ENCODE peak calls at places on chromosomes 2 and 18, in six cellular contexts. I, T, O, K, C and Z are unnamed samples. For H3K27me3 and H3F3A, the result is how much of the 10 kb centered on the place peaks cover.

GRCh38 chr2:239193426-239193825 is 207.4 kb downstream of the HDAC4 start:
- DNase-seq in I (no peak), T (no peak), O (no peak), K (no peak), C (no peak), Z (no peak)

GRCh38 chr2:240642061-240642805 is 17.0 kb downstream of the GPR35 start:
- DNase-seq in I (no peak), T (no peak), O (peak), K (no peak), C (no peak), Z (no peak)

GRCh38 chr2:237877576-237878307 is 18.3 kb downstream of the RAMP1 start:
- DNase-seq in I (no peak), T (no peak), O (no peak), K (no peak), C (no peak), Z (no peak)

GRCh38 chr2:71879509-71880184 is 268.0 kb downstream of the CYP26B1 start:
- DNase-seq in I (no peak), T (no peak), O (no peak), K (peak), C (no peak), Z (no peak)

GRCh38 chr2:237466266-237466665 is 20.8 kb upstream of the MLPH start:
- DNase-seq in I (no peak), T (no peak), O (peak), K (no peak), C (no peak), Z (no peak)

GRCh38 chr2:46874236-46874929 is 41.2 kb downstream of the MCFD2 start:
- DNase-seq in I (no peak), T (no peak), O (no peak), K (peak), C (no peak), Z (no peak)

GRCh38 chr2:212266310-212266709 is 272.3 kb downstream of the ERBB4 start:
- DNase-seq in I (no peak), T (peak), O (no peak), K (no peak), C (peak), Z (peak)

GRCh38 chr2:41709702-41710599 is 337.9 kb upstream of the PKDCC start:
- DNase-seq in I (peak), T (no peak), O (no peak), K (no peak), C (no peak), Z (no peak)

GRCh38 chr2:181540421-181540820 is 83.2 kb downstream of the ITGA4 start:
- DNase-seq in I (no peak), T (no peak), O (no peak), K (no peak), C (no peak), Z (peak)

GRCh38 chr2:121095257-121096080 is 189.5 kb downstream of the TFCP2L1 start:
- DNase-seq in I (peak), T (peak), O (peak), K (peak), C (peak), Z (peak)

GRCh38 chr2:173210270-173211196 is 134.9 kb downstream of the MAP3K20 start:
- DNase-seq in I (peak), T (peak), O (peak), K (peak), C (peak), Z (peak)

GRCh38 chr2:113002677-113003076 is 2.6 kb upstream of the IL36A start:
- DNase-seq in I (no peak), T (no peak), O (no peak), K (no peak), C (no peak), Z (no peak)

GRCh38 chr18:11883153-11883552 is 25.0 kb downstream of the MPPE1 start:
- DNase-seq in I (peak), T (no peak), O (no peak), K (no peak), C (no peak), Z (no peak)

GRCh38 chr2:124131271-124131670 is 106.2 kb downstream of the CNTNAP5 start:
- DNase-seq in I (no peak), T (no peak), O (no peak), K (no peak), C (no peak), Z (no peak)

GRCh38 chr2:25453199-25453903 is 111.6 kb upstream of the DNMT3A start:
- DNase-seq in I (no peak), T (no peak), O (no peak), K (peak), C (peak), Z (no peak)

GRCh38 chr2:128196026-128196822 is 105.2 kb downstream of the UGGT1 start:
- DNase-seq in I (no peak), T (peak), O (no peak), K (no peak), C (no peak), Z (no peak)

GRCh38 chr2:231554748-231555545 is 24.7 kb upstream of the NMUR1 start:
- DNase-seq in I (no peak), T (no peak), O (no peak), K (peak), C (no peak), Z (no peak)

DNA sequence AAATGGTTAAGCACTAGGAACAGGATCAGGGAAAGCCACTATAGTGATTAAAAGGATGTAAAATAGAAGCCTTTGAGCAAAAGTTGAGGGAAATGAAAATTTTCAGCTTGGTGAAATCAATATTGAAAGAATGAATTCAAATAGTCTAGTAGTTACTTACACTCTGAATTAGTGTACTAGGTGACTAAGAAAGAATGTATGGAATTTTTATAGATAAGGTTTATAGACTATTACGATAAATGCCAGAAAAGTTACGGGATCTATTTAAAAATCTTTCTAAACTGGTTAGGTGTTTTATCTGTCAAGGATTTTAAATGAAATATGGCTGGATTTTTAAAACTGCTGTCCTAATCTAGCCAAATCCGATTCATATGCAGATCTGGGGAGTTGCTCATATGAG is 208.6 kb downstream of the MYO3B start:
- DNase-seq in I (peak), T (no peak), O (no peak), K (no peak), C (no peak), Z (no peak)
- H3K27me3 ChIP-seq in I (under half), T (under half), O (under half), K (under half), C (under half), Z (under half)

GRCh38 chr2:43460611-43461396 is 135.0 kb downstream of the THADA start:
- DNase-seq in I (no peak), T (no peak), O (no peak), K (peak), C (no peak), Z (no peak)

GRCh38 chr2:43461461-43462073 is 134.3 kb downstream of the THADA start:
- DNase-seq in I (peak), T (no peak), O (no peak), K (no peak), C (peak), Z (no peak)

GRCh38 chr2:43460141-43460540 is 135.7 kb downstream of the THADA start:
- DNase-seq in I (no peak), T (no peak), O (no peak), K (no peak), C (no peak), Z (no peak)

GRCh38 chr2:43458002-43458628 is 137.7 kb downstream of the THADA start:
- DNase-seq in I (peak), T (no peak), O (no peak), K (peak), C (no peak), Z (no peak)

DNA sequence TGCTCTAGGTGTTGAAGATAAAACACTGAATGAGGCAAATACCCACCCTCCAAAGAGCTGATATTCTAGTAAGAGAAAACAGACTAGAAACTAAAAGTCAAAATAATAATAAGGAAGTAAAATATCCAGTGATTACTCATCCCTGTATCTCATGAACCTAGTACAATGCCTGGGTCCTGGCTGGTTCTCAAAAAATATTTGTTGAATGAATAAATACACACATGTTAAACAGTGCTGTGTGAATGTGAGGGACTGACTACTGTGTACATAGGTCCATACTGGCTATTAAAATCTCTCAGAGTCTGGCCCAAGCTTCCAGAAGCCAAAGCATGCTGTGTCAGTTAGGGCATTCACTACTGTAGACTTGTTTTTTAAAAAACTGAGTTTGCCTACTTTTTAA is 136.4 kb downstream of the THADA start:
- DNase-seq in I (peak), T (no peak), O (no peak), K (peak), C (no peak), Z (no peak)
- H3F3A ChIP-seq in I (under half), T (under half), O (under half), K (half or more), C (under half), Z (under half)

GRCh38 chr18:59272221-59272888 is 899 bp downstream of the RAX start:
- DNase-seq in I (no peak), T (peak), O (peak), K (peak), C (peak), Z (peak)

GRCh38 chr18:59275406-59275949 is 2.2 kb upstream of the RAX start:
- DNase-seq in I (no peak), T (peak), O (no peak), K (no peak), C (no peak), Z (peak)

GRCh38 chr18:59276047-59276446 is 2.8 kb upstream of the RAX start:
- DNase-seq in I (no peak), T (peak), O (no peak), K (no peak), C (no peak), Z (peak)

GRCh38 chr18:59272971-59273935 is at the start of gene RAX:
- DNase-seq in I (no peak), T (peak), O (peak), K (peak), C (no peak), Z (peak)

DNA sequence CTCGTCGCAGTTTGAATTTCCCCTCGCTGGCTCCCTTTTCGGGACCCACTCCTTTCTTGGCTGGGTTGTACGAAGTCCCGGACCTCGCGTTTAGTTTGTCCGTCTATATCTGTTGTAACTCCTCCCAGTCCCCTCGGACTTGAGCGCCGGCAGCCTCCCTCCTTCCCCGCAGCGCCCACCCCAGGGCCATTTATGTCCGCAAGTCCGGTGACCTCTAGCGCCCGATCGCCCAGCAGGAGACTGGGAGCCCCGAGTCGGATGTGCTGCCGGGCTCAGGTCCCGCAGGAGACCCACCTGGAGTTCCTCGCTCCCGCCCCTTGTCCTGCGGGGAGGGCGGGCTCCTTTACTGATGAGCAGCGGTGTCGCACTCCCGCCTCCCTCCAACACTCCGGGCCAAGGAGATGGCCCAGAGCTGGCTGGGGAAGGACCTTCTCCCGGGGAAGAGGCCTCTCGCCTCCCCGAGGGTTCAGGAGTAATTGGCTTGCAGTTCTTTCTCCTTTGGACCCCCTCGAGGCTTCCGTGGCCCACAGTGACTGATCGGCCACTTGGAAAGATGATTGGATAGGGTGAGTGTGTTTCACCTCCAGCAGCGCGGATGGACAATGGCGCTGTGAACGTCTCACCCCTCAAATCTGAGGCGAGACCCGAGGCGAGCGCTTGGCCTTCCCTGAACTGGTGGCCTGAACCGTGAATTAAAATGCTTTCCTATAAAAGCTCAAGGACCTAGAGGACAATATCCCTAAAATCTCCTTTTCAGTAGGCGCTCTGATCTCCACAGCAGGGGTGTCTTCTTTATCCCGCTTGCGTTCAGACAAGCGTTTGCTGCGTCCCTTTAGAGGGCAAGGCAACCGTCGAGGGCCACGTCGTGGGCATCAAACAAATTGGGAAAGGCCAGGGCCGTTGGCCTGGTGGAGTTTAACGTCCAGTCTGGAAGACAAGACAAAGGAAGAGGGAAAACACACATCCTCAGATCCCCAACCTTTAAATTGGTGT is 978 bp upstream of the RAX start:
- DNase-seq in I (no peak), T (peak), O (no peak), K (no peak), C (no peak), Z (peak)
- TF ChIP-seq EZH2phosphoT487 in I (no peak), T (no peak), O (no peak), K (no peak), C (no peak), Z (no peak)

GRCh38 chr2:150209746-150210145 is 277.7 kb downstream of the RND3 start:
- DNase-seq in I (no peak), T (no peak), O (no peak), K (peak), C (no peak), Z (no peak)

GRCh38 chr2:150214626-150215025 is 272.8 kb downstream of the RND3 start:
- DNase-seq in I (peak), T (peak), O (no peak), K (no peak), C (no peak), Z (peak)

GRCh38 chr2:150211164-150211631 is 276.3 kb downstream of the RND3 start:
- DNase-seq in I (peak), T (no peak), O (no peak), K (peak), C (no peak), Z (no peak)

GRCh38 chr2:150207979-150208378 is 279.5 kb downstream of the RND3 start:
- DNase-seq in I (no peak), T (no peak), O (peak), K (no peak), C (no peak), Z (no peak)

GRCh38 chr2:150212722-150213171 is 274.7 kb downstream of the RND3 start:
- DNase-seq in I (no peak), T (no peak), O (no peak), K (peak), C (no peak), Z (no peak)
- H3K27me3 ChIP-seq in I (under half), T (under half), O (under half), K (under half), C (under half), Z (under half)